ENCODE peak calls at places on chromosomes 13 and 19, in eight cellular contexts. N is HCT116; P is fibroblast of lung; U is PC-9; X is CD8-positive, alpha-beta T cell; S is ovary; D is PC-3; W is left ventricle myocardium inferior. M is an unnamed sample. For H3K36me3, the result is how much of the 10 kb centered on the place peaks cover.

GRCh38 chr19:14767466-14767971 is 10.8 kb downstream of the ADGRE2 start:
- DNase-seq in N (no peak), P (no peak), U (no peak), X (no peak), S (no peak), D (no peak), W (no peak), M (no peak)

GRCh38 chr13:39982745-39983144 is 327.3 kb downstream of the COG6 start:
- DNase-seq in N (no peak), P (no peak), U (no peak), X (no peak), S (no peak), D (no peak), W (no peak), M (no peak)

GRCh38 chr13:100336795-100337516 is 248.1 kb downstream of the PCCA start:
- DNase-seq in N (no peak), P (no peak), U (no peak), X (no peak), S (no peak), D (no peak), W (no peak), M (no peak)

GRCh38 chr19:575527-576506 is 3.4 kb downstream of the BSG start:
- DNase-seq in N (no peak), P (peak), U (peak), X (no peak), S (peak), D (peak), W (peak), M (no peak)

GRCh38 chr13:30052127-30052526 is 201.7 kb upstream of the UBL3 start:
- DNase-seq in N (no peak), P (no peak), U (no peak), X (no peak), S (no peak), D (no peak), W (no peak), M (no peak)

GRCh38 chr19:51078731-51079130 is 4.0 kb downstream of the KLK14 start:
- DNase-seq in N (no peak), P (no peak), U (no peak), X (no peak), S (no peak), D (no peak), W (no peak), M (no peak)

GRCh38 chr13:87129602-87130300 is 541.4 kb upstream of the SLITRK5 start:
- DNase-seq in N (no peak), P (peak), U (no peak), X (no peak), S (no peak), D (peak), W (no peak), M (no peak)

GRCh38 chr19:23118400-23118799 is 1.6 kb downstream of the ZNF730 start:
- DNase-seq in N (no peak), P (no peak), U (no peak), X (no peak), S (no peak), D (no peak), W (no peak), M (no peak)

GRCh38 chr13:95535243-95535642 is 17.3 kb upstream of the CLDN10 start:
- DNase-seq in N (peak), P (peak), U (peak), X (no peak), S (no peak), D (peak), W (no peak), M (peak)

GRCh38 chr13:77507931-77508776 is 27.4 kb upstream of the SCEL start:
- DNase-seq in N (peak), P (peak), U (peak), X (no peak), S (no peak), D (peak), W (no peak), M (peak)

GRCh38 chr19:47523473-47523872 is 8.6 kb upstream of the NAPA start:
- DNase-seq in N (no peak), P (no peak), U (no peak), X (no peak), S (no peak), D (no peak), W (no peak), M (no peak)

GRCh38 chr19:13033819-13034611 is 38.7 kb downstream of the NFIX start:
- DNase-seq in N (peak), P (peak), U (peak), X (no peak), S (peak), D (peak), W (peak), M (no peak)

GRCh38 chr13:28718186-28718537 is 608 bp downstream of the SLC46A3 start:
- DNase-seq in N (no peak), P (peak), U (no peak), X (no peak), S (no peak), D (no peak), W (no peak), M (no peak)

GRCh38 chr13:44967656-44968451 is 21.4 kb downstream of the NUFIP1 start:
- DNase-seq in N (no peak), P (peak), U (no peak), X (no peak), S (no peak), D (peak), W (no peak), M (no peak)

GRCh38 chr13:95254341-95254740 is 46.9 kb downstream of the ABCC4 start:
- DNase-seq in N (peak), P (peak), U (peak), X (no peak), S (no peak), D (peak), W (no peak), M (no peak)

GRCh38 chr13:24683370-24683769 is 3.2 kb downstream of the ATP12A start:
- DNase-seq in N (no peak), P (no peak), U (no peak), X (no peak), S (no peak), D (no peak), W (no peak), M (no peak)

GRCh38 chr13:100667894-100668293 is 6.7 kb downstream of the TMTC4 start:
- DNase-seq in N (no peak), P (no peak), U (no peak), X (no peak), S (no peak), D (no peak), W (no peak), M (no peak)

GRCh38 chr13:21625366-21625765 is 21.4 kb upstream of the MICU2 start:
- DNase-seq in N (peak), P (peak), U (no peak), X (peak), S (no peak), D (peak), W (no peak), M (no peak)

GRCh38 chr19:34409189-34410164 is 5.3 kb downstream of the PDCD2L start:
- DNase-seq in N (no peak), P (no peak), U (no peak), X (no peak), S (no peak), D (no peak), W (no peak), M (no peak)

GRCh38 chr19:48395170-48395455 is 1.6 kb downstream of the GRIN2D start:
- DNase-seq in N (no peak), P (no peak), U (no peak), X (no peak), S (no peak), D (no peak), W (no peak), M (no peak)

GRCh38 chr19:1526979-1527649 is 3.2 kb downstream of the PLK5 start:
- DNase-seq in N (no peak), P (no peak), U (no peak), X (no peak), S (no peak), D (no peak), W (no peak), M (no peak)

GRCh38 chr19:3669134-3669436 is 31.2 kb downstream of the PIP5K1C start:
- DNase-seq in N (no peak), P (no peak), U (no peak), X (no peak), S (no peak), D (no peak), W (no peak), M (no peak)

GRCh38 chr19:44696939-44697669 is 1.8 kb upstream of the CEACAM16 start:
- DNase-seq in N (no peak), P (no peak), U (no peak), X (no peak), S (no peak), D (no peak), W (no peak), M (no peak)

DNA sequence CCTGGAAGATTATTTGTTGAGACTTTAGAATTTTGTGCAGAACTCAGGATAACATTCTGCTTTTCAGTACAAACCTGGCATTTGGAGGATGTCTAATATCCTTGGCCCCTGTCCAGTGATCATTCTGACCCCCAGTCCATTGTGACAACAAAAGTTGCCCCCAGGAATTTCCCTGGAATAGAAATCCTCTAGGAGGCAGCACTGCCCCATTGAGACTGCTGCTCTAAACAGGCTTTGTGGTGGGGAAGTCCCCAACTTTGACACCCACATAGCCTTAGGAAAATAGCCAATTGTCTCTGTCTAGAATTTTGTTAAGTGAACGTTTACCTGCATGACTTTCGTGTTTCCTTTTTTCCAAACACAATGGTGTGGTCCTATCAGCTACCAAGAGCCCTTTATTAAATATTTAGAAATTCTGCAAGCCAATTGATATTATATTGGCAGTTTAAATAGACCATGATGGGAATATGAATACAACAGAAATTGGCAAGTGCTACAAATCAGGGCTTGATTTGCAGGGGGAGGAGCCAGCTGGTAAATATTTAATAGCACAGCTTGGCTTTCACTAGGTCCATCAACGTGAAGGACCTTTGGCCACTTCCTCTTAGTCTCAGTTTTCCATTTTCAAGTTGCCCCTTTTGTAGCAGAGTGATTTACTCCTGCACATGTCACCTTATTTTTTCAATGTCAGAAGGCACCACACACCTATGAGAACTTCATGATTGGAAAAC is 451.7 kb downstream of the EFNB2 start:
- DNase-seq in N (peak), P (peak), U (peak), X (no peak), S (no peak), D (peak), W (no peak), M (no peak)
- TF ChIP-seq CTCF in N (peak), P (peak), U (peak), X (no peak), S (no peak), D (peak), W (peak), M (peak)

GRCh38 chr19:43545276-43545675 is 12.3 kb downstream of the ZNF575 start:
- DNase-seq in N (no peak), P (no peak), U (no peak), X (no peak), S (no peak), D (no peak), W (no peak), M (no peak)
- H3K36me3 ChIP-seq in N (under half), P (under half), U (under half), X (under half), S (under half), D (under half), W (half or more), M (under half)

GRCh38 chr13:53405616-53406015 is 377.0 kb downstream of the OLFM4 start:
- DNase-seq in N (no peak), P (no peak), U (no peak), X (no peak), S (no peak), D (no peak), W (no peak), M (no peak)
- TF ChIP-seq CTCF in N (no peak), P (no peak), U (no peak), X (no peak), S (no peak), D (no peak), W (no peak), M (no peak)

DNA sequence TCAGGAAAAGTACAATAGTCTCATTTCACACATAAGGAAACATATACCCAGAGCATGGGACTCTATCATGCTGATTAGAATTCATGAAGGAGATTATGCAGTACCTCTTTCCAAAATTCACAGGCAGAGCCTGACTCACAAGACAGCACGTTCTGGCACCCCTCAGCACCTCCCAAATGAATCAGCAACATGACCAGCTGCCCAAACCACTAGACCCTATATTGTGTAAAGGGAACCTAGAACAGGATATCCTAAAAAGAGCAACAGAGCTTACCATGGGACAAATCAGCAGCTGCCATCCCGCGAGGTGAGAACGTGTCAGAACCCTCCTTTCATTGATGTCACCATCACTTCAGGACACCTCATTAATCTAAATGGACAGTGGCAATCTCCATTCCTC is 2.5 kb downstream of the ZNF426 start:
- DNase-seq in N (no peak), P (no peak), U (no peak), X (no peak), S (no peak), D (no peak), W (no peak), M (no peak)
- H3K36me3 ChIP-seq in N (under half), P (under half), U (half or more), X (under half), S (under half), D (half or more), W (half or more), M (under half)

DNA sequence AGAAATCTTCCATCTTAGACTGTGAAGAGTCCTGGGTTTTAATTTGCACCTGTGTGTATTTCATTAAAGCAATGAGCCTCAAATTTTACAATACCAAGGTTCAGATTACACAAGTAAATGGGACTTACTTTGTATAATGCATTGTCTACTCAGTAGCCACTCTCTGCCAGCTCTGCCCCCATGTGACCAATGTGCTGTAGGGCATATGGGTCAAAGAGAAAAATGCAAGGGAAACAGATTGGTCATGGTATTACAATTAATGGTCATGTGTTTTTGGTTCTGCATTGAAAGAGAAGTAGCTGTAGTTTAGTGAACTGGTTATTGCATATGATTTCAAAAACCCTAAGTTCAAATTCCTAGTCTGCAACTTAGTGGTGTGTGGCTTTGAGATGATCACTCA is 545.5 kb downstream of the SUCLA2 start:
- DNase-seq in N (no peak), P (no peak), U (no peak), X (no peak), S (no peak), D (peak), W (no peak), M (no peak)
- TF ChIP-seq CTCF in N (no peak), P (no peak), U (no peak), X (no peak), S (no peak), D (peak), W (no peak), M (peak)

GRCh38 chr19:50008532-50008931 is 16.6 kb downstream of the VRK3 start:
- DNase-seq in N (no peak), P (no peak), U (no peak), X (no peak), S (no peak), D (no peak), W (peak), M (no peak)
- H3K36me3 ChIP-seq in N (under half), P (under half), U (under half), X (under half), S (under half), D (under half), W (half or more), M (under half)

GRCh38 chr19:10964903-10965302 is 4.1 kb downstream of the SMARCA4 start:
- DNase-seq in N (no peak), P (no peak), U (no peak), X (no peak), S (no peak), D (no peak), W (no peak), M (no peak)
- TF ChIP-seq CTCF in N (peak), P (no peak), U (no peak), X (no peak), S (no peak), D (peak), W (no peak), M (peak)

GRCh38 chr19:11675569-11675968 is 63.2 kb downstream of the ZNF823 start:
- DNase-seq in N (no peak), P (no peak), U (no peak), X (no peak), S (no peak), D (no peak), W (no peak), M (no peak)

GRCh38 chr19:11673608-11674041 is 65.1 kb downstream of the ZNF823 start:
- DNase-seq in N (no peak), P (peak), U (peak), X (no peak), S (peak), D (peak), W (peak), M (no peak)

GRCh38 chr19:11674067-11674492 is 64.7 kb downstream of the ZNF823 start:
- DNase-seq in N (no peak), P (no peak), U (no peak), X (no peak), S (no peak), D (no peak), W (no peak), M (no peak)

GRCh38 chr19:11680689-11681302 is 58.0 kb downstream of the ZNF823 start:
- DNase-seq in N (no peak), P (no peak), U (no peak), X (no peak), S (no peak), D (no peak), W (no peak), M (no peak)

DNA sequence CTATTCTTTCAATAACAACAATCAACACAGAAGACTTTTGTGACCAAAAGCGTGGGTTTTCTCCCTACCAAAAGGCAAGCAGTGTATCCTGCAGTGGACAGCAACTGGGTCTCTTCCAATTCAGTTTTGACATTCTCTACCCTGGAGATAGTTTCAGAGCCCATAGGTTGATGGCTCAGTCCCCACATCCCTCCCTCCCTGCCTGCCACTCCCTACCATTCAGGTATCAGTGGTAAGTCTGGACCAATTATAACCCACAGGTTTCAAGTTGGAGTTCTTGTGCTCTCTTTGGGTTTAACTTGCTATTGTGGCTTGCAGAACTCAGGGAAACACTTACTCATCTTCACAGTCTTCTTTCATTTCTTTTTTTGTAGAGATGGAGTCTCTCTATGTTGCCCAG is 60.2 kb downstream of the ZNF823 start:
- DNase-seq in N (no peak), P (no peak), U (no peak), X (no peak), S (no peak), D (no peak), W (no peak), M (no peak)
- H3K36me3 ChIP-seq in N (under half), P (under half), U (under half), X (under half), S (under half), D (half or more), W (under half), M (under half)